ENCODE peak calls at places on chromosome 1, in six cellular contexts. X, V, F, T, W and J are unnamed samples.

GRCh38 chr1:201656670-201657032 is 117.7 kb downstream of the NAV1 start:
- DNase-seq in F (no peak), T (no peak), V (no peak), X (peak), W (peak), J (no peak)

GRCh38 chr1:203649551-203650011 is 22.9 kb downstream of the ATP2B4 start:
- DNase-seq in W (no peak), V (no peak), T (no peak), F (no peak), X (no peak), J (peak)

GRCh38 chr1:20616468-20617156 is 16.6 kb upstream of the PINK1 start:
- DNase-seq in X (peak), W (peak), T (peak), V (peak), F (no peak), J (no peak)

GRCh38 chr1:30190481-30191153 is 532.8 kb downstream of the MATN1 start:
- DNase-seq in V (no peak), F (no peak), X (no peak), W (no peak), T (no peak), J (no peak)

GRCh38 chr1:234330843-234331215 is 42.4 kb upstream of the COA6 start:
- DNase-seq in W (peak), F (no peak), T (no peak), X (no peak), V (no peak), J (peak)

GRCh38 chr1:186421446-186421845 is 39.5 kb downstream of the PDC start:
- DNase-seq in W (no peak), T (no peak), X (no peak), F (no peak), V (no peak), J (no peak)

GRCh38 chr1:45543599-45544417 is 6.8 kb upstream of the AKR1A1 start:
- DNase-seq in V (peak), T (peak), X (peak), W (no peak), F (no peak), J (no peak)

GRCh38 chr1:25922633-25923567 is 16.7 kb upstream of the STMN1 start:
- DNase-seq in F (peak), X (peak), T (no peak), W (no peak), V (peak), J (peak)

GRCh38 chr1:157004771-157005170 is 40.8 kb downstream of the ARHGEF11 start:
- DNase-seq in X (no peak), T (no peak), V (no peak), W (no peak), F (no peak), J (no peak)

GRCh38 chr1:230399321-230400006 is 26.7 kb downstream of the PGBD5 start:
- DNase-seq in F (no peak), X (no peak), V (no peak), W (peak), T (no peak), J (no peak)

GRCh38 chr1:171934664-171935063 is 93.4 kb downstream of the DNM3 start:
- DNase-seq in X (no peak), V (no peak), W (no peak), T (no peak), F (no peak), J (no peak)

GRCh38 chr1:161175771-161176453 is 1.4 kb downstream of the B4GALT3 start:
- DNase-seq in F (no peak), T (no peak), V (no peak), W (no peak), X (no peak), J (no peak)

GRCh38 chr1:13600762-13601483 is 17.3 kb downstream of the PDPN start:
- DNase-seq in T (no peak), W (no peak), X (no peak), F (no peak), V (no peak), J (no peak)

GRCh38 chr1:27513521-27513920 is 23.6 kb upstream of the WASF2 start:
- DNase-seq in X (no peak), W (no peak), V (no peak), T (no peak), F (no peak), J (no peak)

GRCh38 chr1:232900818-232901217 is 49.6 kb upstream of the NTPCR start:
- DNase-seq in X (no peak), V (peak), W (no peak), T (no peak), F (no peak), J (no peak)

GRCh38 chr1:44636711-44637589 is 37.3 kb downstream of the TMEM53 start:
- DNase-seq in F (no peak), X (peak), V (no peak), W (peak), T (no peak), J (peak)

GRCh38 chr1:3772027-3772714 is 378 bp upstream of the SMIM1 start:
- DNase-seq in V (peak), F (peak), X (peak), T (peak), W (peak), J (peak)

GRCh38 chr1:201540846-201541735 is 2.2 kb downstream of the NAV1 start:
- DNase-seq in T (no peak), W (no peak), X (no peak), F (no peak), V (no peak), J (no peak)

GRCh38 chr1:183284086-183284485 is 98.0 kb downstream of the LAMC2 start:
- DNase-seq in T (no peak), W (no peak), V (no peak), F (no peak), X (no peak), J (no peak)

DNA sequence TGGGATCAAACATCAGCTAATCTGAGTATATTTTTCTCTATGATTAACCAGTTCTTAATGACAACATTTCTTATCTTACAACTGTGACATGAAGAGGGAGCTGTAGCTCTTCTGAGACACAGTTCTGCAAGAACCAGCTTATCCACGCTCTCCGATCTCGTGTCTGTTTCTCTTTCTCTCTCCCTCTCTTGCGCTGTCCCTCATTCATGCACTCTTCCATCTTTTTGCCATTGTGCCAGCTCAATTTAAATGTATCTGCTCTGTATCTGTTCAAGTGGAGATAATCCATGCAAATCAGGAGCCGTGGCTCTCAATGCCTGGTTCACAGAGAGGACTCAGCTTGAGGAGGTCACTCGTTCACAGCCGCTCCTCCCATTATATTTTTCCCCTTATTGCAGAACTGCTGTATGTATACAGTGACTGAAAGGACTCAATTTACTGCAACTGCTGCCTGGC is 494.7 kb upstream of the ADGRL2 start:
- DNase-seq in T (no peak), V (peak), W (peak), F (no peak), X (peak), J (peak)
- TF ChIP-seq CTCF in T (no peak), V (peak), W (peak), F (peak), X (peak), J (no peak)

GRCh38 chr1:53949023-53949611 is 3.0 kb downstream of the LRRC42 start:
- DNase-seq in F (peak), W (peak), V (peak), T (no peak), X (peak), J (peak)
- TF ChIP-seq CTCF in F (peak), W (peak), V (peak), T (peak), X (peak), J (peak)

DNA sequence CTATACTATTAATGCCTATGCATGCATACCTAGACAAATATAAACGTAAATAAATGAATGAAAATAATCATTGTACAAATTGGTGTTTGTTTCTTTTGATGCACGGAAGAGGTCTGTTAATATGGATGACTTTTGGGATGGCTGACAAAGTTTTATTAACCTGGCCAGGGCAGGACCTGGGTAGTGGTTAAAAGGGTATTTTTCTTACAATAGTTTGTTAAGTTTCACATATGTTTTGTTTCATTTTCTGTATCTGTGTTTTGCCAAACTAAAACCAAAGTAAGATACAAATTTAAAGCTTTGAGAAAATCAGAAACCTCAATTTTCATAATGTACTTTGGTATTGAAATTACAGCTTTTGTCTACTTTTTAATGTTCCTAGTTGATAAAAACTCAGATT is 222.7 kb upstream of the OLFM3 start:
- DNase-seq in X (no peak), T (no peak), F (no peak), V (no peak), W (no peak), J (no peak)
- TF ChIP-seq CTCF in X (no peak), T (no peak), F (no peak), V (no peak), W (no peak), J (no peak)

DNA sequence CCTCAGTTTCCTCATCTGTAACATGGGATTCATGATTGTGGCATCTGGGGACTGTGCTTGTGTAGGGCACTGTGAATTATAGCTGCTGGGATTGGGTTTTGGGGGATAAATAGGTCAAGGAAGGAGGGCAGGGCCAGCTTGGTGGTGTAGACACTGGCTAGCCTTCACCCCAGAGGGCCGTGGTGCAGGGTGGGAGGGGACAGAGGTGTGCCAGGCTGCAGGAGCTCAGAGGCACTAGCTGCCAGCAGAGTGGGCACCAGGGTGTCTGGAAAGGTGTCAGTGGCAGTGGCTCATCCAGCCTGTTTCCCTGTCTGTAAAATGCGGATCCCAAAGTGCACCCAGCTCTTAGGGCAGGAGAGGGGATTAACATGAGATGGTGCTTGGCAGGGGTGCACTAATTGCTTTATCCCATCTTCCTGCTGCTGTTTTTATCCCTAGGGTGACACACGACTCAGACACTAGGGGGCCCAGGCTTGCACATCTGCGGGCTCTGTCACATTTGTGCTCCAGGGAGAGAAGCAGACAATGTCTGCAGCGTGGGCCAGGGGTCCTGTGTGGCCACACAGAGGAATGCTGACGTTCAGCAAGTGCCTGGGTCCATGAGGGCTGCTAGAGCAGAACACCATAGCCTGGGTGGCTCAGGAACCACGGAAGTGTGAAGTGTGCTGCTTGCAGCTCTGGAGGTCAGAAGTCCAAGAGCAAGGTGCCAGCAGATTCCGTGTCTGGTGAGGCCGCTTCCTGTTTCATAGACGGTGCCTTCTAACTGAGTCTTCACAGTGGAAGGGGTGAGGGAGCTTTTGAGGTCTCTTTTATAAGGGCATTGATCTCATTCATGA is 19.3 kb downstream of the OBSCN start:
- DNase-seq in X (peak), W (peak), T (no peak), V (no peak), F (no peak), J (peak)
- TF ChIP-seq CTCF in X (peak), W (no peak), T (peak), V (no peak), F (peak), J (peak)

DNA sequence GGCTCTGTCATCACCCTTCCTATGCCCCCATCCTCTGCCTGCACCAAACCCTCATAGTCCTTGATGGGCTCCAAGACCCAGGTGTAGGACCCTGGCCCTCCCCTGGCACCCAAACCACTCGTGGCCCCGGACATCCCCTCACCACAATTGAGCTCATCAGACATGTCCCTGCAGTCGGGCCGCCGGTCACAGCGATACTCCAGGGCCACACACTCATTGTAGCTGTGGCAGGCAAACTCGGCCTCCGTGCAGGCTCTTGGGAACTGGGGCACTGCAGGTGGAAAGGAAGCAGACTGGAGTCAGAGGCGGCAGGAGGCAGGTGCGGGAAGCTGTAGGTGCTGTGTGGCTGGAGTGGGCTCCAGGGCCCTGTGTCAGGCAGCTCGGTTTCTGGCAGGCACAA is 49.3 kb downstream of the HSPG2 start:
- DNase-seq in W (no peak), X (no peak), F (no peak), T (no peak), V (no peak), J (no peak)
- TF ChIP-seq CTCF in W (no peak), X (no peak), F (no peak), T (no peak), V (no peak), J (no peak)

GRCh38 chr1:18204568-18204967 is 97.0 kb downstream of the IGSF21 start:
- DNase-seq in W (no peak), T (no peak), X (no peak), F (no peak), V (no peak), J (no peak)
- TF ChIP-seq CTCF in W (no peak), T (no peak), X (no peak), F (no peak), V (no peak), J (no peak)

DNA sequence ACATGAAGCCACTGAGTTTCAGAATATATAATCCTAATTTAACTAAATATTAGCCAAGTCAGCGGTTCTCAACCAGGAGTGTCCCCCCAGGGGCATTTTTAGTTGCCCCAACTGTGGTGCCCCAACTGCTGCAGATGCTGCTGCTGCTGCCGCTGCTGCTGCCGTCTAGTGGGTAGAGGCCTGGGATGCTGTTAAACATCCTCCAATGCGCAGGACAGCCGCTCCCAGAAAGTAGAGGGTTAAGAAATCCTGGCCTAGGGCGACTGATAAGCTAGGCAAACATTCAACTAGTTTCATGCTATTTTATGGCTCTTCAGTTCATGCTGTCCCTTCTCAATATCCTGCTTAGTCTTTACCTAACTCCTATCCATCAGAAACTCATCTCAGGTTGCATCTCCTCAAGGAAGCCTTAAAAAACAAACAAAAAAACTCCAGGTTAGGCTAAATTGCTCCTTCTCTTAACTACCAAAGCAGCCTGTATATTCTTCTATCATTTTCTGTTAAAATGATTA is 9.9 kb upstream of the DCAF6 start:
- DNase-seq in X (no peak), F (peak), T (no peak), W (no peak), V (no peak), J (no peak)
- TF ChIP-seq CTCF in X (no peak), F (no peak), T (no peak), W (no peak), V (no peak), J (no peak)